ENCODE peak calls at places on chromosomes 11 and 22, in four cellular contexts. D is effector CD4-positive, alpha-beta T cell; Q is sciatic nerve; R is NCI-H1092 treated with DMSO at 0.1 percent for 48 hours. Z is an unnamed sample.

GRCh38 chr22:46007003-46007847 is 30.3 kb upstream of the WNT7B start:
- DNase-seq in D (no peak), Q (peak; percentile 79), R (no peak), Z (peak; percentile 91)

GRCh38 chr11:84526250-84526649 is 1100.9 kb downstream of the DLG2 start:
- DNase-seq in D (no peak), Q (no peak), R (no peak), Z (no peak)

GRCh38 chr11:62064221-62064620 is 59.6 kb upstream of the INCENP start:
- DNase-seq in Q (no peak), R (no peak), D (no peak), Z (no peak)

GRCh38 chr11:106249857-106250256 is 172.4 kb downstream of the AASDHPPT start:
- DNase-seq in D (no peak), R (no peak), Q (no peak), Z (peak; percentile 25)

GRCh38 chr11:119983240-119983732 is 154.6 kb downstream of the TRIM29 start:
- DNase-seq in R (no peak), Q (no peak), D (no peak), Z (no peak)

GRCh38 chr11:70891844-70892380 is 360.5 kb downstream of the SHANK2 start:
- DNase-seq in Q (no peak), D (no peak), R (no peak), Z (no peak)

GRCh38 chr22:29205598-29206371 is at the start of gene EMID1:
- DNase-seq in R (no peak), D (no peak), Q (no peak), Z (peak; percentile 78)

GRCh38 chr11:115290479-115291390 is 213.5 kb downstream of the CADM1 start:
- DNase-seq in D (no peak), R (peak; percentile 89), Q (no peak), Z (peak; percentile 75)

GRCh38 chr11:106621479-106621878 is 396.8 kb downstream of the GUCY1A2 start:
- DNase-seq in Q (no peak), D (no peak), R (no peak), Z (no peak)

GRCh38 chr22:19510919-19511341 is 13.3 kb downstream of the CLDN5 start:
- DNase-seq in Q (no peak), R (no peak), D (no peak), Z (no peak)

GRCh38 chr11:17076517-17077239 is 789 bp downstream of the RPS13 start:
- DNase-seq in Q (no peak), D (no peak), R (no peak), Z (no peak)

GRCh38 chr22:38733329-38734202 is 22.2 kb downstream of the SUN2 start:
- DNase-seq in Q (no peak), R (peak; percentile 87), D (peak; percentile 41), Z (peak; percentile 50)

GRCh38 chr11:104324276-104324675 is 160.3 kb upstream of the PDGFD start:
- DNase-seq in R (no peak), D (no peak), Q (no peak), Z (no peak)

GRCh38 chr22:37472418-37473006 is 13.7 kb downstream of the MFNG start:
- DNase-seq in Q (no peak), D (peak; percentile 30), R (peak; percentile 13), Z (peak; percentile 58)

GRCh38 chr22:48706934-48707748 is 1120.5 kb downstream of the BRD1 start:
- DNase-seq in Q (peak; percentile 41), D (no peak), R (no peak), Z (no peak)

GRCh38 chr11:32385998-32386397 is 49.3 kb downstream of the WT1 start:
- DNase-seq in Q (no peak), R (no peak), D (no peak), Z (peak; percentile 36)

GRCh38 chr11:121578216-121579063 is 125.7 kb upstream of the SORL1-AS1 start:
- DNase-seq in Q (no peak), D (no peak), R (no peak), Z (peak; percentile 62)

GRCh38 chr11:86244063-86244521 is 461 bp upstream of the EED start:
- DNase-seq in Q (peak; percentile 91), R (no peak), D (peak; percentile 85), Z (peak; percentile 96)

GRCh38 chr22:31091106-31091975 is 10.2 kb downstream of the SMTN start:
- DNase-seq in D (no peak), R (no peak), Q (no peak), Z (no peak)